ENCODE peak calls at places on chromosomes 3 and 15, in four cellular contexts. K is ACHN, W is mammary epithelial cell, Y is EL. M is an unnamed sample.

GRCh38 chr3:2823016-2823415 is 287.2 kb downstream of the IL5RA start:
- DNase-seq in K (no peak), W (no peak), Y (no peak), M (no peak)

GRCh38 chr3:79497447-79498111 is 270.2 kb downstream of the ROBO1 start:
- DNase-seq in K (peak; percentile 43), W (no peak), Y (peak; percentile 22), M (no peak)

GRCh38 chr15:76533995-76534394 is 197.4 kb downstream of the ISL2 start:
- DNase-seq in K (no peak), W (no peak), Y (no peak), M (no peak)

GRCh38 chr3:66299893-66300292 is 79.1 kb downstream of the SLC25A26 start:
- DNase-seq in K (no peak), W (no peak), Y (no peak), M (no peak)

GRCh38 chr15:67176195-67176971 is 78.1 kb downstream of the AAGAB start:
- DNase-seq in K (no peak), W (no peak), Y (no peak), M (no peak)

GRCh38 chr3:71875461-71875947 is 90.6 kb upstream of the PROK2 start:
- DNase-seq in K (peak; percentile 60), W (peak; percentile 51), Y (peak; percentile 60), M (peak; percentile 21)

GRCh38 chr3:6601374-6601773 is 259.5 kb upstream of the GRM7 start:
- DNase-seq in K (no peak), W (no peak), Y (no peak), M (no peak)

GRCh38 chr3:118587847-118588246 is 446.8 kb downstream of the IGSF11 start:
- DNase-seq in K (no peak), W (peak; percentile 77), Y (no peak), M (no peak)

GRCh38 chr3:119236756-119237155 is 3.9 kb downstream of the B4GALT4 start:
- DNase-seq in K (no peak), W (no peak), Y (no peak), M (no peak)

GRCh38 chr3:155444771-155445170 is 151.3 kb upstream of the STRIT1 start:
- DNase-seq in K (no peak), W (no peak), Y (no peak), M (no peak)

GRCh38 chr3:13767030-13767429 is 112.8 kb downstream of the WNT7A start:
- DNase-seq in K (no peak), W (no peak), Y (no peak), M (no peak)

GRCh38 chr15:82045179-82045891 is 483 bp downstream of the MEX3B start:
- DNase-seq in K (peak; percentile 40), W (peak; percentile 46), Y (peak; percentile 57), M (no peak)

GRCh38 chr15:87707076-87707475 is 549.5 kb downstream of the NTRK3 start:
- DNase-seq in K (no peak), W (no peak), Y (no peak), M (no peak)

GRCh38 chr3:46208167-46208704 is at the start of gene CCR1:
- DNase-seq in K (peak; percentile 17), W (peak; percentile 46), Y (peak; percentile 65), M (no peak)

GRCh38 chr3:158167737-158168469 is 58.0 kb downstream of the RSRC1 start:
- DNase-seq in K (peak; percentile 87), W (peak; percentile 95), Y (peak; percentile 96), M (peak; percentile 21)

GRCh38 chr15:51126842-51127241 is 32.1 kb upstream of the TNFAIP8L3 start:
- DNase-seq in K (no peak), W (no peak), Y (no peak), M (no peak)

GRCh38 chr3:14406336-14406735 is 3.9 kb downstream of the SLC6A6 start:
- DNase-seq in K (no peak), W (no peak), Y (no peak), M (no peak)

GRCh38 chr3:127158614-127159221 is 34.2 kb upstream of the PRR23E start:
- DNase-seq in K (peak; percentile 22), W (peak; percentile 2), Y (no peak), M (peak; percentile 11)

GRCh38 chr15:38254065-38254883 is 1.6 kb downstream of the SPRED1 start:
- DNase-seq in K (peak; percentile 56), W (peak; percentile 81), Y (peak; percentile 76), M (no peak)

GRCh38 chr3:179653777-179654117 is 907 bp downstream of the USP13 start:
- DNase-seq in K (peak; percentile 9), W (no peak), Y (no peak), M (no peak)

GRCh38 chr3:46668591-46668990 is 24.9 kb downstream of the ALS2CL start:
- DNase-seq in K (no peak), W (no peak), Y (no peak), M (no peak)

GRCh38 chr3:66938338-66938963 is 59.7 kb upstream of the KBTBD8 start:
- DNase-seq in K (peak; percentile 55), W (peak; percentile 46), Y (peak; percentile 58), M (no peak)

GRCh38 chr3:133828576-133829309 is 23.1 kb downstream of the SRPRB start:
- DNase-seq in K (no peak), W (no peak), Y (no peak), M (no peak)

GRCh38 chr15:72474466-72474911 is 359 bp downstream of the ARIH1 start:
- DNase-seq in K (no peak), W (no peak), Y (no peak), M (no peak)

M was measured in GOT3.